ENCODE peak calls at places on chromosomes 13 and 19, in six cellular contexts. P, H, A, I, J and G are unnamed samples. For H3K4me1, H3K9me3 and H3K36me3, the result is how much of the 10 kb centered on the place peaks cover.

GRCh38 chr19:8526345-8527062 is 12.5 kb upstream of the ZNF414 start:
- DNase-seq in P (peak), H (peak), A (peak), I (peak), J (peak), G (peak)

GRCh38 chr19:10114651-10115391 is 3.3 kb downstream of the P2RY11 start:
- DNase-seq in P (no peak), H (no peak), A (no peak), I (no peak), J (peak), G (no peak)

GRCh38 chr13:28609936-28610335 is 49.0 kb upstream of the POMP start:
- DNase-seq in P (no peak), H (peak), A (no peak), I (no peak), J (no peak), G (no peak)

GRCh38 chr19:17943284-17944221 is 10.7 kb downstream of the CCDC124 start:
- DNase-seq in P (no peak), H (no peak), A (peak), I (peak), J (no peak), G (no peak)

GRCh38 chr13:18949489-18949761 is 232.2 kb downstream of the TUBA3C start:
- DNase-seq in P (no peak), H (no peak), A (no peak), I (no peak), J (no peak), G (no peak)

GRCh38 chr13:60150538-60150937 is 13.2 kb downstream of the DIAPH3 start:
- DNase-seq in P (no peak), H (no peak), A (no peak), I (no peak), J (no peak), G (no peak)

GRCh38 chr19:47901370-47901769 is 15.3 kb upstream of the SULT2A1 start:
- DNase-seq in P (peak), H (no peak), A (no peak), I (no peak), J (no peak), G (no peak)

GRCh38 chr19:56821675-56822074 is 18.9 kb downstream of the PEG3 start:
- DNase-seq in P (no peak), H (no peak), A (no peak), I (no peak), J (no peak), G (no peak)

GRCh38 chr19:294819-295686 is 3.9 kb upstream of the PLPP2 start:
- DNase-seq in P (no peak), H (peak), A (peak), I (no peak), J (peak), G (no peak)

GRCh38 chr19:53871448-53871847 is 3.8 kb downstream of the MYADM start:
- DNase-seq in P (no peak), H (no peak), A (no peak), I (no peak), J (no peak), G (no peak)

GRCh38 chr19:55637534-55637933 is 3.3 kb upstream of the ZNF580 start:
- DNase-seq in P (no peak), H (no peak), A (no peak), I (peak), J (no peak), G (no peak)

GRCh38 chr19:5623397-5624153 is 692 bp downstream of the SAFB start:
- DNase-seq in P (no peak), H (no peak), A (peak), I (no peak), J (peak), G (no peak)

GRCh38 chr19:5621311-5621944 is 1.1 kb downstream of the SAFB2 start:
- DNase-seq in P (no peak), H (peak), A (no peak), I (peak), J (no peak), G (no peak)

GRCh38 chr19:5622465-5623396 is at the start of the genes SAFB and SAFB2:
- DNase-seq in P (peak), H (peak), A (peak), I (peak), J (peak), G (peak)

GRCh38 chr19:5624154-5624663 is 1.3 kb downstream of the SAFB start:
- DNase-seq in P (no peak), H (peak), A (peak), I (no peak), J (peak), G (peak)

DNA sequence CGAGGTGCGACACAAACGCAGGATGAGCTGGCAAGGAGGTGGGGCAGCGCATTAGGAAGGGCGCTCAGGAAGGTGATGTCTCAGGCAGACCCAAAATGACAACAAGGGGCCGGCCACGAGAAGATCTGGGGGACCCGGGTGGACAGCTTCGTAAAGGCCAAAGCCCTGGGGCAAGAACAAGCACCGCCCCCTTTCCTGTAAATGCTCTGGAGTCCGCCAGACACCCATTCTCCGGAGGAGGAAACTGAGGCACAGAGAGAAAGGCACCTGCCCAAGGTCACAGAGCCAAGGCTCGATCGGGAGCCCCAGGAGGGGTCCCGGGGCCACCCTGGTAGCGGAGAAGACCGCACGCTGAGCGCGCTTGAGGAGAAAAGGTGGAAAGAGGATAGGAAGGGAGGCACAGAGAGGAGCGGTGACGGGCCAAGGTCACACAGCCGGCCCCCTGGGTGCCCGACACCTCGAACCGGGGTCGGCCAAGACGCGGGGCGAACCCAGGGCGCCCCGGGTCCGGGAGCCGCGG is 571 bp downstream of the SAFB2 start:
- DNase-seq in P (no peak), H (no peak), A (no peak), I (no peak), J (peak), G (peak)
- H3K4me1 ChIP-seq in P (half or more), H (under half), A (under half), I (under half), J (under half), G (under half)

GRCh38 chr19:2823646-2824045 is 4.0 kb downstream of the ZNF554 start:
- DNase-seq in P (no peak), H (no peak), A (no peak), I (no peak), J (no peak), G (no peak)

GRCh38 chr19:2822846-2823245 is 3.2 kb downstream of the ZNF554 start:
- DNase-seq in P (no peak), H (no peak), A (no peak), I (no peak), J (no peak), G (no peak)

GRCh38 chr19:2824129-2824528 is 4.5 kb downstream of the ZNF554 start:
- DNase-seq in P (no peak), H (no peak), A (no peak), I (no peak), J (no peak), G (no peak)

GRCh38 chr19:2827022-2827421 is 7.4 kb downstream of the ZNF554 start:
- DNase-seq in P (no peak), H (no peak), A (no peak), I (no peak), J (no peak), G (no peak)

DNA sequence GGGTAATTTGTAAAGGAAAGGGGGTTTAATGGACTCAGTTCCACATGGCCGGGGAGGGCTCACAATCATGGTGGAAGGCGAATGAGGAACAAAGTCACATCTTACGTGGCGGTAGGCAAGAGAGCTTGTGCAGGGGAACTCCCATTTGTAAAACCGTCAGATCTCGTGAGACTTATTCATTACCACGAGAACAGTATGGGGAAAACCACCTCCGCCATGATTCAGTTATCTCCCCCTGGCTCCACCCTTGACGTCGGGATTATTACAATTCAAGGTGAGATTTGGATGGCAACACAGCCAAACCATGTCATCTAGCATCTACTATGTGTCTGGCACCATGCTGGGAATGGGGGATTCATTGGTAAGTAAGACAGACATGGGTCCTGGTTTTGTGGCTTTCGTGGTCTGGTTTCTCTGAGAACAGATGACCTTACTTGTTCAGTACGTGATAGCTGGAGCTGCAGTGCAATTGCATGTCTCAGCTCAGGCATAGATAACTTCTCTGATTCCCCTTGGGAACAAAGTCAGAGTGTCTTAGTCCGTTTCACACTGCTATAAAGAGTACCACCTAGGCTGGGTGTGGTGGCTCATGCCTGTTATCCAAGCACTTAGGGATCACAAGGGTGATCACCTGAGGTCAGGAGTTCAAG is 8.3 kb downstream of the ZNF554 start:
- DNase-seq in P (no peak), H (no peak), A (no peak), I (no peak), J (no peak), G (no peak)
- H3K9me3 ChIP-seq in P (under half), H (under half), A (under half), I (under half), J (under half), G (under half)

GRCh38 chr19:5627395-5627904 is 4.6 kb downstream of the SAFB start:
- DNase-seq in P (no peak), H (no peak), A (peak), I (no peak), J (no peak), G (no peak)
- H3K36me3 ChIP-seq in P (half or more), H (under half), A (half or more), I (under half), J (under half), G (half or more)

DNA sequence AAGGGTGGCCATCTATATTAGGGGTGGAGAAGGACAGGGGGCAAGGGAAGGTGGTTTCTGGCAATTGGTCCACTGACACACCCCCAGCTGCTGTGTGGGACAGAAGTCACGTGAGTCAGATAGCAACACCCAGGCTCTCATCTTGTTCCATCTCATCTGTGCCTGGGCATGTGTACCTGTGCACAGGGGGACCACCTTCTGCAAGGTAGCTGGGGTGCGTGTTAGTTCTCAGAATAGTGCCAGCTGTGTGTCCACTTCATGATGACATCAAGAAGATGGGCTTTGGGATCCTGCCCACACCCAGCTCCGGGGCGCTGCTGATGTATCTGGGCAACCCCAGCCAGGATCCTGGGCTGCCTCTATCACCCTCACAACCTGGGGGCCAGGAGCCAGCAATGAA is 38.6 kb downstream of the COL4A2 start:
- DNase-seq in P (no peak), H (no peak), A (no peak), I (no peak), J (no peak), G (no peak)
- H3K4me1 ChIP-seq in P (half or more), H (under half), A (under half), I (under half), J (half or more), G (under half)